ENCODE peak calls at places on chromosome X, in seven cellular contexts. R, G, O, I, F, N and C are unnamed samples.

GRCh38 chrX:17020828-17021821 is 74.7 kb downstream of the REPS2 start:
- DNase-seq in O (no peak), F (no peak), N (no peak), G (no peak), R (peak), I (no peak), C (no peak)

GRCh38 chrX:55709735-55710134 is 7.8 kb upstream of the RRAGB start:
- DNase-seq in N (peak), F (no peak), R (no peak), G (no peak), I (no peak), O (peak), C (no peak)

GRCh38 chrX:47751670-47752069 is 85.0 kb upstream of the ZNF81 start:
- DNase-seq in G (no peak), F (no peak), I (peak), O (peak), R (peak), N (peak), C (peak)

GRCh38 chrX:17689971-17690409 is 47.3 kb upstream of the SCML1 start:
- DNase-seq in G (no peak), N (peak), R (peak), O (peak), I (peak), F (peak), C (peak)

GRCh38 chrX:39002466-39002865 is 201.2 kb downstream of the MID1IP1 start:
- DNase-seq in N (no peak), I (no peak), F (no peak), G (no peak), O (no peak), R (no peak), C (no peak)

GRCh38 chrX:49162620-49163019 is at the start of gene MAGIX:
- DNase-seq in O (no peak), N (no peak), R (no peak), I (no peak), G (no peak), F (no peak), C (peak)

GRCh38 chrX:63754141-63754859 is 30.7 kb downstream of the ARHGEF9 start:
- DNase-seq in F (no peak), I (no peak), O (no peak), G (no peak), N (peak), R (no peak), C (peak)

GRCh38 chrX:11765449-11765848 is 7.4 kb downstream of the MSL3 start:
- DNase-seq in G (no peak), N (no peak), I (no peak), O (no peak), F (no peak), R (no peak), C (no peak)

GRCh38 chrX:135463937-135464336 is 42.2 kb downstream of the SMIM10L2A start:
- DNase-seq in G (no peak), O (peak), R (peak), I (no peak), N (no peak), F (no peak), C (no peak)